ENCODE peak calls at places on chromosomes 1 and 21, in ten cellular contexts. K is fibroblast of pulmonary artery, W is glutamatergic neuron, L is Peyer's patch, B is HFF-Myc, Q is esophagus squamous epithelium, Z is H9, U is mesothelial cell of epicardium, Y is choroid plexus epithelial cell, N is astrocyte. C is an unnamed sample.

GRCh38 chr1:230231739-230232075 is 164.7 kb downstream of the GALNT2 start:
- DNase-seq in K (peak), W (no peak), L (peak), B (no peak), Q (no peak), Z (no peak), U (no peak), Y (peak), N (peak), C (no peak)

GRCh38 chr1:111593403-111594127 is 26.0 kb upstream of the RAP1A start:
- DNase-seq in K (no peak), W (no peak), L (no peak), B (no peak), Q (no peak), Z (no peak), U (no peak), Y (no peak), N (peak), C (no peak)

GRCh38 chr1:162823771-162824525 is 33.4 kb downstream of the HSD17B7 start:
- DNase-seq in K (no peak), W (no peak), L (no peak), B (no peak), Q (no peak), Z (no peak), U (no peak), Y (no peak), N (no peak), C (no peak)

GRCh38 chr1:205568469-205569361 is 63.1 kb downstream of the ELK4 start:
- DNase-seq in K (no peak), W (peak), L (no peak), B (no peak), Q (no peak), Z (no peak), U (no peak), Y (no peak), N (no peak), C (peak)

GRCh38 chr1:219092206-219092605 is 81.5 kb upstream of the LYPLAL1 start:
- DNase-seq in K (peak), W (no peak), L (no peak), B (no peak), Q (no peak), Z (no peak), U (no peak), Y (no peak), N (peak), C (no peak)

GRCh38 chr21:39659070-39659815 is 46.5 kb downstream of the B3GALT5 start:
- DNase-seq in K (no peak), W (no peak), L (no peak), B (no peak), Q (no peak), Z (no peak), U (no peak), Y (no peak), N (no peak), C (no peak)

GRCh38 chr1:7264101-7264500 is 478.8 kb downstream of the CAMTA1 start:
- DNase-seq in K (no peak), W (no peak), L (no peak), B (no peak), Q (no peak), Z (no peak), U (no peak), Y (no peak), N (no peak), C (no peak)

GRCh38 chr1:16145988-16146887 is 9.6 kb downstream of the EPHA2 start:
- DNase-seq in K (peak), W (peak), L (peak), B (peak), Q (no peak), Z (peak), U (peak), Y (peak), N (peak), C (no peak)

GRCh38 chr1:205920159-205920558 is 23.1 kb downstream of the SLC26A9 start:
- DNase-seq in K (peak), W (no peak), L (no peak), B (no peak), Q (no peak), Z (peak), U (no peak), Y (peak), N (peak), C (peak)

GRCh38 chr1:198656500-198656932 is 17.7 kb downstream of the PTPRC start:
- DNase-seq in K (peak), W (no peak), L (peak), B (no peak), Q (no peak), Z (no peak), U (no peak), Y (no peak), N (no peak), C (no peak)

GRCh38 chr21:21387891-21388290 is 389.7 kb downstream of the NCAM2 start:
- DNase-seq in K (no peak), W (no peak), L (no peak), B (no peak), Q (no peak), Z (no peak), U (no peak), Y (no peak), N (no peak), C (no peak)

GRCh38 chr1:170156594-170156993 is 10.8 kb downstream of the NTMT2 start:
- DNase-seq in K (no peak), W (no peak), L (no peak), B (no peak), Q (no peak), Z (no peak), U (no peak), Y (no peak), N (no peak), C (no peak)

GRCh38 chr1:229822026-229822425 is 196.0 kb downstream of the URB2 start:
- DNase-seq in K (peak), W (no peak), L (no peak), B (no peak), Q (no peak), Z (no peak), U (no peak), Y (peak), N (peak), C (no peak)

GRCh38 chr1:31483012-31483946 is 70.3 kb downstream of the SERINC2 start:
- DNase-seq in K (peak), W (peak), L (no peak), B (peak), Q (no peak), Z (no peak), U (no peak), Y (peak), N (peak), C (peak)

GRCh38 chr1:179104851-179105250 is 23.0 kb downstream of the TOR3A start:
- DNase-seq in K (no peak), W (no peak), L (no peak), B (no peak), Q (no peak), Z (no peak), U (no peak), Y (no peak), N (no peak), C (no peak)

GRCh38 chr1:215146252-215146975 is 63.9 kb downstream of the KCNK2 start:
- DNase-seq in K (peak), W (peak), L (no peak), B (no peak), Q (no peak), Z (no peak), U (no peak), Y (peak), N (peak), C (no peak)

GRCh38 chr21:23452384-23453083 is 2154.7 kb downstream of the MRPL39 start:
- DNase-seq in K (no peak), W (peak), L (no peak), B (no peak), Q (no peak), Z (peak), U (no peak), Y (no peak), N (no peak), C (no peak)

GRCh38 chr1:246078126-246078887 is 428.8 kb downstream of the SMYD3 start:
- DNase-seq in K (no peak), W (no peak), L (no peak), B (no peak), Q (no peak), Z (no peak), U (no peak), Y (no peak), N (no peak), C (no peak)

GRCh38 chr1:62462370-62462769 is 25.5 kb downstream of the USP1 start:
- DNase-seq in K (no peak), W (no peak), L (no peak), B (no peak), Q (no peak), Z (no peak), U (no peak), Y (no peak), N (peak), C (no peak)

GRCh38 chr1:53145051-53145600 is 2.7 kb upstream of the SLC1A7 start:
- DNase-seq in K (no peak), W (no peak), L (no peak), B (no peak), Q (no peak), Z (no peak), U (no peak), Y (no peak), N (no peak), C (no peak)

GRCh38 chr21:32524010-32524719 is 61.2 kb downstream of the TCP10L start:
- DNase-seq in K (peak), W (no peak), L (no peak), B (peak), Q (no peak), Z (no peak), U (no peak), Y (peak), N (peak), C (no peak)

GRCh38 chr1:9990944-9991343 is 6.1 kb upstream of the RBP7 start:
- DNase-seq in K (peak), W (no peak), L (no peak), B (no peak), Q (no peak), Z (no peak), U (no peak), Y (no peak), N (no peak), C (peak)

GRCh38 chr1:1293618-1294249 is 13.5 kb downstream of the SCNN1D start:
- DNase-seq in K (no peak), W (peak), L (no peak), B (no peak), Q (no peak), Z (peak), U (no peak), Y (no peak), N (no peak), C (no peak)

GRCh38 chr1:28437260-28437923 is 67.9 kb downstream of the PHACTR4 start:
- DNase-seq in K (peak), W (no peak), L (no peak), B (peak), Q (no peak), Z (no peak), U (no peak), Y (peak), N (peak), C (peak)

GRCh38 chr1:91603409-91603808 is 102.8 kb downstream of the CDC7 start:
- DNase-seq in K (no peak), W (no peak), L (no peak), B (no peak), Q (no peak), Z (no peak), U (no peak), Y (no peak), N (no peak), C (no peak)

GRCh38 chr21:34609244-34609950 is 5.5 kb downstream of the RCAN1 start:
- DNase-seq in K (no peak), W (no peak), L (no peak), B (no peak), Q (no peak), Z (no peak), U (no peak), Y (no peak), N (no peak), C (no peak)

GRCh38 chr21:33035147-33035546 is 9.4 kb downstream of the OLIG2 start:
- DNase-seq in K (no peak), W (no peak), L (no peak), B (no peak), Q (no peak), Z (no peak), U (no peak), Y (no peak), N (no peak), C (no peak)

GRCh38 chr1:167401260-167401873 is 117.0 kb downstream of the CD247 start:
- DNase-seq in K (peak), W (peak), L (peak), B (peak), Q (no peak), Z (peak), U (no peak), Y (peak), N (peak), C (peak)

GRCh38 chr1:232385221-232385620 is 244.7 kb downstream of the SIPA1L2 start:
- DNase-seq in K (peak), W (no peak), L (no peak), B (no peak), Q (no peak), Z (no peak), U (no peak), Y (peak), N (peak), C (no peak)

GRCh38 chr1:227758366-227758765 is 23.1 kb downstream of the SNAP47 start:
- DNase-seq in K (no peak), W (no peak), L (no peak), B (no peak), Q (no peak), Z (no peak), U (no peak), Y (peak), N (peak), C (no peak)

GRCh38 chr1:212670301-212670700 is 29.3 kb downstream of the BATF3 start:
- DNase-seq in K (no peak), W (no peak), L (no peak), B (no peak), Q (no peak), Z (no peak), U (no peak), Y (no peak), N (no peak), C (no peak)

GRCh38 chr1:212669600-212669999 is 30.0 kb downstream of the BATF3 start:
- DNase-seq in K (no peak), W (no peak), L (no peak), B (no peak), Q (no peak), Z (peak), U (no peak), Y (no peak), N (no peak), C (no peak)

GRCh38 chr1:212668477-212668876 is 31.2 kb downstream of the BATF3 start:
- DNase-seq in K (no peak), W (no peak), L (no peak), B (no peak), Q (no peak), Z (no peak), U (no peak), Y (no peak), N (no peak), C (no peak)

GRCh38 chr1:212667223-212668139 is 32.2 kb downstream of the BATF3 start:
- DNase-seq in K (peak), W (peak), L (no peak), B (peak), Q (no peak), Z (peak), U (no peak), Y (peak), N (peak), C (no peak)

GRCh38 chr1:212669102-212669501 is 30.5 kb downstream of the BATF3 start:
- DNase-seq in K (peak), W (no peak), L (no peak), B (no peak), Q (no peak), Z (peak), U (no peak), Y (peak), N (no peak), C (no peak)
- TF ChIP-seq CTCF in K (peak), W (peak), L (no peak), B (no peak), Q (no peak), Z (peak), U (no peak), Y (peak), N (peak), C (no peak)

DNA sequence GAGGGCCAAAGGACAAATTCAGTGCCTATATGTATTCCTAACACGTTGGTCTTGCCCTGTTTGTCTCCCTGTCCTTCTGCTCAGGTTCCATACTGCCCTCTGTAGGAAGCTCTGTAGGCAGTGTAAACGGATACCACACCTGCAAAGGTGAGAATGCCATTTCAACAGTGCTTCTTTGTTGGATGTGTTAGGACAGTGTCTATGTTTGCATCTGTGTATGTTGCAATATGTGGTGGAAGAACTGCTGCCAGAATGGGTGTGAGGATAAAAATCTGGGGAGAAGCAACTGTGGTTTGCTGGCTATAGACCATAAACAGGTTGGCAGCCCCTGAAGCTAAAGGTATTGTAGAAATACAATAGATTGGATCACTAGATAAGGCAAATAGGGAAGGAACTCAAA is 113.1 kb upstream of the BMP8A start:
- DNase-seq in K (no peak), W (no peak), L (no peak), B (no peak), Q (no peak), Z (peak), U (no peak), Y (no peak), N (no peak), C (no peak)
- TF ChIP-seq CTCF in K (peak), W (no peak), L (peak), B (peak), Q (peak), Z (peak), U (no peak), Y (peak), N (peak), C (no peak)

GRCh38 chr1:181936768-181937581 is 124.5 kb downstream of the ZNF648 start:
- DNase-seq in K (no peak), W (peak), L (peak), B (no peak), Q (no peak), Z (peak), U (no peak), Y (peak), N (no peak), C (peak)
- TF ChIP-seq CTCF in K (no peak), W (peak), L (peak), B (no peak), Q (peak), Z (peak), U (no peak), Y (peak), N (peak), C (peak)

DNA sequence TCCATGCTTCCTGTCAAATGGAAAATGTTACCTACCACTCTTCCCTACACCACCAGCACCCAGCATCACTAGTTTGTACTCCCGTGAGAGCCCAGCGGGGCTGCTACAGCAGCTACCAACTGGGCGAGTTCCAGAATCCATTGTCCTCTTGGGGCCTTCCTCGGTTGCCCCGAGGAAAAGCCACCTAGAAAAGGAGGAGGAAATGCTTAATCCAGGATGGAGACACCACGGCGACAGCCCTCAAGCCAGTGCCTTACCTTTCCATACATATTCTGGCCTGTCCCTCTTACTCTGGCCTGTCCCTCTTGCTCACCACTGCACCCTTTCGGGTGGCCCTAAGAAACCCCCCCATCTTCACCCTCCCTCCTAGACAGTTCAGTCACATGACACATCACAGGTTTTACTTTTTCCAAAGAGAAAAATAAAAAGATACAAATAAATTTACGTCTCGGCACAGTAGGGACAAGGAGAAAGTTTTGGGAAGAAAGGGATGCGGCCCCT is 478 bp downstream of the RIT1 start:
- DNase-seq in K (peak), W (peak), L (no peak), B (no peak), Q (no peak), Z (peak), U (no peak), Y (peak), N (peak), C (no peak)
- TF ChIP-seq CTCF in K (peak), W (no peak), L (no peak), B (no peak), Q (no peak), Z (peak), U (no peak), Y (peak), N (no peak), C (no peak)

DNA sequence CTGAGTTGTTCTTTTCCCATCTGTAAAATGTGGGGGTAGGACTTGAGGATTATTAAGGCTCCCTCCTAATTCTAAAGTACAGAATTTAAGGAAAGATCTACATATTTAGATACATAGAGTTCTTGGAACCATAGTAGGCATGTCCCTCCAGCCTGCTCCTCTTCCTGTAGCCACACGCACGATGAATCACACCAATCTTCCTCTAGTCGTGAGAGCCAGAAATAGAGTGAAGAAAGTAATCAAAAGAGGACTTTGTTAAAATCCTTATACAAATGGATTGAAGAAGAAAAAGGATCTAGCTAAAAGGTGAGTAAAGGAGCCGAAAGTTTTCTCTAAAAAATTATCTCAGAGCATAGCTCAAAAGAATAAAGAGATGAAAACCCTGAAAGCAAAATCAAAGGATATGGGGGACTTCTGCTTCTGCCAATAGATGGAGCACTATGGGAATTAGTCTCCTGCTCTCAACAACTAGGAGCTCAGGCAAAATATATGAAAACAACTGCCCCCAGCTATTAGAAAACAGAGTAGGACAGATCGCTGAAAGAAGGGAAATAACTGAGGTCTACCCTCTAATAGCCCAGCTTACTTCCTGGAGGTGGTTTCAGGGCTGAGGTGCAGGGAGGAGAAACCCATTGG is 8.5 kb downstream of the C1orf141 start:
- DNase-seq in K (peak), W (no peak), L (no peak), B (no peak), Q (no peak), Z (no peak), U (no peak), Y (peak), N (no peak), C (no peak)
- TF ChIP-seq CTCF in K (peak), W (no peak), L (no peak), B (no peak), Q (no peak), Z (peak), U (no peak), Y (peak), N (no peak), C (no peak)

GRCh38 chr1:101237229-101237837 is 514 bp downstream of the S1PR1 start:
- DNase-seq in K (peak), W (no peak), L (no peak), B (no peak), Q (no peak), Z (no peak), U (no peak), Y (peak), N (peak), C (peak)

GRCh38 chr1:101238041-101238515 is 1.3 kb downstream of the S1PR1 start:
- DNase-seq in K (no peak), W (no peak), L (peak), B (no peak), Q (no peak), Z (no peak), U (no peak), Y (no peak), N (no peak), C (peak)

GRCh38 chr1:101240041-101240430 is 3.2 kb downstream of the S1PR1 start:
- DNase-seq in K (no peak), W (no peak), L (no peak), B (no peak), Q (no peak), Z (no peak), U (no peak), Y (no peak), N (no peak), C (peak)

GRCh38 chr1:101239095-101240040 is 2.5 kb downstream of the S1PR1 start:
- DNase-seq in K (no peak), W (no peak), L (peak), B (no peak), Q (no peak), Z (no peak), U (no peak), Y (no peak), N (no peak), C (peak)

DNA sequence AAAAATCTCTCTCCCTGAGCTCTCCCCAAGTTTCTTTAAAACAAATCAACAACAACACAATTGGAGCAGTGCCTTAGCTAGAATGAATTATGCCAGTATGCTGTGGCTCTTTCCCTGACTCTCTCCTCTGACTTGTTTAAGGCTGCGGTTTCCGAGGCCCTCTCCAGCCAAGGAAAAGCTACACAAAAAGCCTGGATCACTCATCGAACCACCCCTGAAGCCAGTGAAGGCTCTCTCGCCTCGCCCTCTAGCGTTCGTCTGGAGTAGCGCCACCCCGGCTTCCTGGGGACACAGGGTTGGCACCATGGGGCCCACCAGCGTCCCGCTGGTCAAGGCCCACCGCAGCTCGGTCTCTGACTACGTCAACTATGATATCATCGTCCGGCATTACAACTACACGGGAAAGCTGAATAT is 1.9 kb downstream of the S1PR1 start:
- DNase-seq in K (peak), W (peak), L (peak), B (peak), Q (no peak), Z (peak), U (peak), Y (peak), N (peak), C (peak)
- TF ChIP-seq CTCF in K (peak), W (peak), L (peak), B (peak), Q (peak), Z (peak), U (peak), Y (peak), N (peak), C (peak)

GRCh38 chr1:236112332-236112627 is 30.1 kb upstream of the GPR137B start:
- DNase-seq in K (no peak), W (no peak), L (no peak), B (no peak), Q (no peak), Z (no peak), U (no peak), Y (no peak), N (no peak), C (no peak)
- TF ChIP-seq CTCF in K (no peak), W (no peak), L (no peak), B (no peak), Q (no peak), Z (no peak), U (no peak), Y (no peak), N (no peak), C (no peak)

C was measured in upper lobe of left lung.